ENCODE peak calls at places on chromosomes 4 and X, in five cellular contexts. E is lung; Y is CD8-positive, alpha-beta T cell; G is ovary; W is upper lobe of left lung. T is an unnamed sample.

GRCh38 chrX:8731579-8732395 is at the start of gene ANOS1:
- DNase-seq in W (peak), E (peak), Y (no peak), G (no peak), T (no peak)

GRCh38 chrX:43557792-43558191 is 98.3 kb upstream of the MAOA start:
- DNase-seq in G (peak), Y (peak), E (peak), W (no peak), T (peak)

GRCh38 chr4:37767546-37767945 is 58.9 kb upstream of the PGM2 start:
- DNase-seq in W (no peak), Y (no peak), G (peak), E (peak), T (no peak)

GRCh38 chrX:149916745-149917392 is 12.5 kb upstream of the HSFX4 start:
- DNase-seq in Y (no peak), W (no peak), G (no peak), E (no peak), T (no peak)

GRCh38 chr4:186939766-186940165 is 216.1 kb upstream of the FAT1 start:
- DNase-seq in W (no peak), E (no peak), Y (no peak), G (no peak), T (no peak)

GRCh38 chr4:150212927-150213326 is 134.7 kb downstream of the DCLK2 start:
- DNase-seq in W (no peak), G (no peak), Y (no peak), E (no peak), T (no peak)

GRCh38 chr4:109916003-109916399 is 3.3 kb downstream of the EGF start:
- DNase-seq in G (no peak), E (no peak), W (no peak), Y (no peak), T (no peak)

GRCh38 chr4:39134674-39135073 is 47.7 kb upstream of the WDR19 start:
- DNase-seq in Y (no peak), E (no peak), W (no peak), G (no peak), T (no peak)

GRCh38 chr4:89434364-89434988 is 126.9 kb upstream of the GPRIN3 start:
- DNase-seq in E (no peak), G (no peak), Y (no peak), W (no peak), T (no peak)

DNA sequence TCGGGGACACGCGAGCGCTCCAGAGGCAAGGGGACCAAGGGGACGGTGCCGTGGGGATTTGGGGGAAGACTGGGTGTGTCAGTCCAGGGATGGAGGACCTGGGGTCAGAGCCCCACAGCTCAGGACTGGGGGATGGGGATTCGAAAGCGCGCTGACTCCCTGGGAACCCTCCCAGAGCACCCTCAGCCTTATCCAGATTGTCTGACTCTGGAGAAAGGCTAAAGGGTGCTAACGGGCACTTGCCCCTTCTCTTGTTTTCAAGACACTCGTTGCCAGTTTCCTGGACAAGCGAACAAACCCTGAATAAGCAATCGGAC is 1.1 kb downstream of the DOCK11 start:
- DNase-seq in E (no peak), W (no peak), G (no peak), Y (no peak), T (no peak)
- H3K27ac ChIP-seq in E (no peak), W (peak), G (no peak), Y (peak), T (peak)

GRCh38 chr4:93776386-93777080 is 52.0 kb upstream of the ATOH1 start:
- DNase-seq in Y (no peak), G (no peak), W (no peak), E (no peak), T (no peak)
- TF ChIP-seq CTCF in Y (no peak), G (no peak), W (no peak), E (no peak), T (no peak)

DNA sequence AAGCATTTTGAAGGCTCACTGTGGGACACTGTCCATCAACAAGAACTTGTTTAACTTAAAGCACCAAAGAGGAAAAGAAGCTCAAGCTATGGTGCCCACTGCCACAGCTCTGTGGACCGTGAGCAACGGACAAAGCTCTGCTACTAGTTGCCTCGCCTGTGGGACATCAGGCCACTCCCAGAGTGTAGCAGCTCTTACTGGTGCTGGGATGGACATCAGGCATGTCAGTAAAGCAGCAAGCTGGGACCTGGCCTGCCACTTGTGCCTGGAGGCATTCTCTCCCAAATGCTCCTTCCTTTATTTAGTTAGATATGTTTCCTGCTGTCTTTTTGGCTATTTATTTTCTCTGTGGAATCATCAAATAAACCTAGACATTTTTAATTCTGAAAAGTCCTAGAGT is 46.7 kb downstream of the TMEM154 start:
- DNase-seq in E (no peak), Y (no peak), G (no peak), W (no peak), T (no peak)
- H3K27ac ChIP-seq in E (no peak), Y (no peak), G (no peak), W (no peak), T (no peak)

GRCh38 chrX:134607523-134607922 is 50.7 kb downstream of the PLAC1 start:
- DNase-seq in G (no peak), W (no peak), E (no peak), Y (no peak), T (no peak)

GRCh38 chrX:134603806-134604700 is 54.2 kb downstream of the PLAC1 start:
- DNase-seq in W (no peak), E (no peak), G (no peak), Y (no peak), T (no peak)

GRCh38 chrX:134602410-134602809 is 55.9 kb downstream of the PLAC1 start:
- DNase-seq in W (no peak), G (no peak), E (no peak), Y (no peak), T (no peak)

GRCh38 chrX:134608153-134608552 is 50.1 kb downstream of the PLAC1 start:
- DNase-seq in G (no peak), W (no peak), Y (no peak), E (no peak), T (no peak)

GRCh38 chrX:134604701-134605271 is 53.5 kb downstream of the PLAC1 start:
- DNase-seq in Y (no peak), W (no peak), G (peak), E (peak), T (no peak)
- TF ChIP-seq CTCF in Y (no peak), W (no peak), G (no peak), E (no peak), T (no peak)

GRCh38 chr4:87239821-87240220 is 19.4 kb upstream of the KLHL8 start:
- DNase-seq in G (no peak), E (no peak), Y (no peak), W (no peak), T (no peak)
- H3K27ac ChIP-seq in G (no peak), E (no peak), Y (no peak), W (no peak), T (no peak)

T was measured in CD4-positive, alpha-beta T cell.